ENCODE peak calls at places on chromosomes 1 and 21, in seven cellular contexts. T is stomach, P is HS-5, Y is left ventricle myocardium superior, V is coronary artery, L is nucleus accumbens, F is skeletal muscle cell. X is an unnamed sample.

GRCh38 chr1:219405531-219406331 is 207.2 kb downstream of the ZC3H11B start:
- DNase-seq in Y (no peak), L (no peak), V (no peak), P (no peak), F (no peak), T (no peak), X (no peak)

GRCh38 chr1:241985787-241986186 is 13.1 kb downstream of the MAP1LC3C start:
- DNase-seq in L (peak), T (peak), Y (no peak), P (no peak), F (no peak), V (no peak), X (peak)

GRCh38 chr1:208089971-208090755 is 154.0 kb downstream of the PLXNA2 start:
- DNase-seq in F (no peak), L (no peak), V (no peak), Y (peak), T (no peak), P (no peak), X (peak)

GRCh38 chr1:41626616-41627375 is 142.3 kb upstream of the EDN2 start:
- DNase-seq in T (no peak), P (peak), Y (no peak), F (no peak), L (no peak), V (no peak), X (peak)

GRCh38 chr1:200355815-200356214 is 54.0 kb downstream of the ZNF281 start:
- DNase-seq in L (no peak), F (no peak), T (no peak), Y (no peak), P (no peak), V (no peak), X (no peak)

GRCh38 chr1:111989531-111990025 is at the start of gene KCND3:
- DNase-seq in T (peak), F (no peak), Y (peak), P (no peak), L (no peak), V (no peak), X (no peak)

GRCh38 chr1:111960971-111961370 is 28.5 kb downstream of the KCND3 start:
- DNase-seq in T (no peak), L (no peak), P (no peak), V (no peak), Y (peak), F (no peak), X (no peak)

GRCh38 chr1:78607944-78608343 is 12.3 kb upstream of the IFI44L start:
- DNase-seq in P (no peak), V (no peak), F (no peak), T (no peak), L (no peak), Y (no peak), X (no peak)

GRCh38 chr1:96048572-96048971 is 673.0 kb upstream of the PTBP2 start:
- DNase-seq in T (no peak), P (no peak), V (no peak), F (no peak), Y (no peak), L (no peak), X (no peak)

GRCh38 chr1:212665241-212666115 is 34.2 kb downstream of the BATF3 start:
- DNase-seq in Y (peak), L (peak), T (peak), V (peak), F (peak), P (no peak), X (peak)

GRCh38 chr1:59236949-59237545 is 59.8 kb upstream of the FGGY start:
- DNase-seq in F (no peak), P (no peak), Y (no peak), T (no peak), L (no peak), V (no peak), X (no peak)

GRCh38 chr1:184354719-184355118 is 32.1 kb upstream of the C1orf21 start:
- DNase-seq in F (no peak), L (no peak), T (no peak), P (no peak), Y (no peak), V (no peak), X (no peak)

GRCh38 chr1:33635336-33636012 is 163.0 kb downstream of the ZSCAN20 start:
- DNase-seq in F (no peak), V (no peak), L (no peak), P (no peak), T (no peak), Y (no peak), X (no peak)

GRCh38 chr1:229349463-229350385 is 6.9 kb upstream of the CCSAP start:
- DNase-seq in P (no peak), L (no peak), T (no peak), Y (no peak), F (no peak), V (no peak), X (no peak)

GRCh38 chr1:211788626-211789025 is 41.9 kb downstream of the LPGAT1 start:
- DNase-seq in F (peak), T (no peak), P (no peak), Y (no peak), L (no peak), V (no peak), X (peak)

GRCh38 chr1:210264521-210265380 is 32.2 kb downstream of the SERTAD4 start:
- DNase-seq in L (no peak), V (no peak), T (no peak), P (no peak), F (no peak), Y (no peak), X (peak)

GRCh38 chr1:81549588-81550127 is 251.1 kb upstream of the ADGRL2 start:
- DNase-seq in T (no peak), Y (no peak), F (no peak), L (no peak), V (no peak), P (peak), X (peak)

GRCh38 chr1:150066838-150067183 is 765 bp upstream of the VPS45 start:
- DNase-seq in L (peak), T (peak), F (no peak), P (no peak), V (peak), Y (peak), X (no peak)

GRCh38 chr1:100581096-100581705 is 43.3 kb downstream of the GPR88 start:
- DNase-seq in V (no peak), P (no peak), T (no peak), Y (no peak), L (no peak), F (no peak), X (no peak)

GRCh38 chr1:73205294-73205973 is 923.1 kb upstream of the NEGR1 start:
- DNase-seq in T (no peak), Y (no peak), L (no peak), F (no peak), V (no peak), P (no peak), X (no peak)

GRCh38 chr1:32953495-32953894 is 11.1 kb downstream of the RNF19B start:
- DNase-seq in L (no peak), P (no peak), T (no peak), Y (no peak), F (no peak), V (no peak), X (peak)

GRCh38 chr1:45005761-45006160 is 5.4 kb downstream of the HECTD3 start:
- DNase-seq in L (no peak), V (no peak), F (no peak), P (no peak), Y (no peak), T (no peak), X (no peak)

GRCh38 chr21:15966216-15966615 is 236.4 kb downstream of the USP25 start:
- DNase-seq in Y (no peak), F (no peak), L (no peak), T (no peak), V (no peak), P (no peak), X (peak)

GRCh38 chr1:244395965-244396364 is 55.7 kb downstream of the ADSS2 start:
- DNase-seq in P (no peak), Y (no peak), F (no peak), V (no peak), L (no peak), T (no peak), X (no peak)

GRCh38 chr21:27645285-27645684 is 678.4 kb upstream of the ADAMTS5 start:
- DNase-seq in L (no peak), Y (no peak), T (no peak), P (no peak), V (no peak), F (peak), X (peak)

GRCh38 chr1:234212764-234213406 is 160.4 kb upstream of the COA6 start:
- DNase-seq in F (no peak), T (no peak), P (no peak), Y (no peak), L (no peak), V (no peak), X (peak)

GRCh38 chr1:31368611-31369107 is 4.2 kb downstream of the FABP3 start:
- DNase-seq in Y (peak), L (no peak), V (no peak), P (no peak), T (peak), F (no peak), X (no peak)

GRCh38 chr1:174923820-174924219 is 75.9 kb upstream of the CACYBP start:
- DNase-seq in P (no peak), L (no peak), T (no peak), Y (no peak), V (no peak), F (no peak), X (no peak)

GRCh38 chr1:20190761-20191160 is 4.4 kb upstream of the PLA2G2C start:
- DNase-seq in V (no peak), F (no peak), T (no peak), Y (no peak), P (no peak), L (no peak), X (no peak)

GRCh38 chr1:202809597-202810159 is 1.1 kb upstream of the PCAT6 start:
- DNase-seq in P (no peak), T (no peak), F (no peak), V (no peak), Y (no peak), L (no peak), X (no peak)

GRCh38 chr1:6454856-6455751 is 10.9 kb downstream of the TNFRSF25 start:
- DNase-seq in L (no peak), T (no peak), V (no peak), Y (no peak), P (no peak), F (no peak), X (no peak)

GRCh38 chr21:44485254-44485793 is 30.0 kb downstream of the LRRC3 start:
- DNase-seq in T (no peak), L (no peak), V (no peak), Y (no peak), F (no peak), P (no peak), X (peak)

GRCh38 chr21:28590026-28590425 is 402.7 kb downstream of the LTN1 start:
- DNase-seq in F (no peak), Y (no peak), L (no peak), P (no peak), T (no peak), V (no peak), X (no peak)

GRCh38 chr1:222627232-222627631 is 9.3 kb downstream of the MIA3 start:
- DNase-seq in L (no peak), F (peak), V (no peak), P (no peak), Y (no peak), T (no peak), X (peak)

GRCh38 chr1:61842863-61843514 is 100.7 kb downstream of the PATJ start:
- DNase-seq in T (no peak), F (no peak), P (no peak), V (no peak), Y (no peak), L (no peak), X (peak)

GRCh38 chr1:151968791-151969399 is 24.8 kb downstream of the S100A10 start:
- DNase-seq in Y (no peak), V (no peak), L (no peak), F (no peak), T (no peak), P (no peak), X (no peak)

GRCh38 chr1:238985312-238985711 is 401.1 kb upstream of the CHRM3 start:
- DNase-seq in F (no peak), L (no peak), P (no peak), Y (no peak), T (no peak), V (no peak), X (no peak)

GRCh38 chr1:7516341-7516740 is 254.8 kb upstream of the VAMP3 start:
- DNase-seq in F (no peak), T (no peak), Y (peak), L (no peak), V (no peak), P (no peak), X (no peak)

GRCh38 chr1:23459338-23459757 is 24.6 kb downstream of the ASAP3 start:
- DNase-seq in T (no peak), L (no peak), Y (no peak), P (no peak), F (no peak), V (no peak), X (no peak)

X was measured in fibroblast of the aortic adventitia.